ENCODE peak calls at places on chromosomes 13 and 19, in seven cellular contexts. T, N, E, M, Y, V and D are unnamed samples.
A peak's percentile ranks its signal among the peaks of the same experiment; 100 is the strongest.

GRCh38 chr13:97238432-97238831 is 16.3 kb downstream of the MBNL2 start:
- ATAC-seq in T (peak; percentile 67), N (no peak), E (peak; percentile 60), M (peak; percentile 46), Y (no peak), V (peak; percentile 38), D (peak; percentile 80)

GRCh38 chr13:111652676-111653075 is 332.2 kb downstream of the TEX29 start:
- ATAC-seq in T (no peak), N (no peak), E (no peak), M (no peak), Y (no peak), V (no peak), D (no peak)

GRCh38 chr19:32039446-32039845 is 306.0 kb upstream of the ZNF507 start:
- ATAC-seq in T (no peak), N (no peak), E (no peak), M (no peak), Y (no peak), V (no peak), D (no peak)

GRCh38 chr19:4671182-4671851 is 1.2 kb upstream of the MYDGF start:
- ATAC-seq in T (no peak), N (no peak), E (no peak), M (no peak), Y (no peak), V (no peak), D (no peak)

GRCh38 chr13:99724633-99725517 is 223.6 kb downstream of the TM9SF2 start:
- ATAC-seq in T (no peak), N (no peak), E (no peak), M (no peak), Y (no peak), V (no peak), D (peak; percentile 31)

GRCh38 chr19:34171539-34171876 is 796 bp upstream of the LSM14A start:
- ATAC-seq in T (no peak), N (no peak), E (peak; percentile 85), M (peak; percentile 85), Y (peak; percentile 6), V (peak; percentile 82), D (peak; percentile 85)

GRCh38 chr19:52492201-52492960 is 35.1 kb upstream of the ZNF808 start:
- ATAC-seq in T (peak; percentile 42), N (no peak), E (peak; percentile 23), M (no peak), Y (peak; percentile 49), V (no peak), D (no peak)

GRCh38 chr19:1421218-1421957 is 14.0 kb downstream of the DAZAP1 start:
- ATAC-seq in T (no peak), N (no peak), E (no peak), M (peak; percentile 18), Y (no peak), V (no peak), D (no peak)

GRCh38 chr19:991174-991931 is 7.2 kb downstream of the WDR18 start:
- ATAC-seq in T (peak; percentile 30), N (peak; percentile 58), E (peak; percentile 78), M (peak; percentile 41), Y (peak; percentile 41), V (peak; percentile 52), D (peak; percentile 65)

GRCh38 chr13:50153401-50153800 is 138.2 kb downstream of the KCNRG start:
- ATAC-seq in T (no peak), N (no peak), E (no peak), M (no peak), Y (no peak), V (no peak), D (peak; percentile 12)